ENCODE peak calls at places on chromosomes 13 and 19, in nine cellular contexts. C is HFF-Myc, K is right lobe of liver, N is adrenal gland, F is neural progenitor cell, D is heart right ventricle, U is cardiac muscle cell, O is fibroblast of pulmonary artery, Y is fibroblast of lung. T is an unnamed sample.

GRCh38 chr13:109204252-109204651 is 574.8 kb downstream of the MYO16 start:
- DNase-seq in C (no peak), K (no peak), N (no peak), F (no peak), D (no peak), U (no peak), O (no peak), Y (no peak), T (no peak)

GRCh38 chr13:107203146-107203847 is 635.4 kb upstream of the ARGLU1 start:
- DNase-seq in C (no peak), K (no peak), N (no peak), F (peak), D (no peak), U (peak), O (peak), Y (peak), T (no peak)

GRCh38 chr13:40164137-40164536 is 502.3 kb downstream of the FOXO1 start:
- DNase-seq in C (no peak), K (no peak), N (peak), F (no peak), D (no peak), U (no peak), O (peak), Y (no peak), T (no peak)

GRCh38 chr13:75365724-75366173 is 116.2 kb downstream of the TBC1D4 start:
- DNase-seq in C (no peak), K (no peak), N (no peak), F (no peak), D (no peak), U (no peak), O (peak), Y (peak), T (no peak)

GRCh38 chr19:55633866-55634265 is 6.9 kb upstream of the ZNF580 start:
- DNase-seq in C (no peak), K (no peak), N (no peak), F (no peak), D (no peak), U (no peak), O (no peak), Y (no peak), T (no peak)

GRCh38 chr13:25632166-25632888 is 260.6 kb downstream of the ATP8A2 start:
- DNase-seq in C (no peak), K (no peak), N (no peak), F (peak), D (no peak), U (no peak), O (no peak), Y (no peak), T (no peak)

GRCh38 chr19:1247747-1248453 is 483 bp upstream of the MIDN start:
- DNase-seq in C (no peak), K (peak), N (peak), F (peak), D (peak), U (no peak), O (peak), Y (peak), T (peak)

GRCh38 chr19:10961763-10962536 is 1.1 kb downstream of the SMARCA4 start:
- DNase-seq in C (no peak), K (no peak), N (no peak), F (peak), D (no peak), U (no peak), O (peak), Y (no peak), T (no peak)

GRCh38 chr19:38666662-38667448 is 19.4 kb downstream of the ACTN4 start:
- DNase-seq in C (no peak), K (no peak), N (peak), F (peak), D (no peak), U (peak), O (peak), Y (peak), T (no peak)

GRCh38 chr13:84605927-84606326 is 723.7 kb upstream of the SLITRK1 start:
- DNase-seq in C (no peak), K (no peak), N (no peak), F (no peak), D (no peak), U (no peak), O (no peak), Y (no peak), T (no peak)

GRCh38 chr13:37899753-37900152 is 30.2 kb upstream of the TRPC4 start:
- DNase-seq in C (no peak), K (peak), N (no peak), F (no peak), D (no peak), U (no peak), O (no peak), Y (no peak), T (no peak)

GRCh38 chr19:11982526-11982925 is 17.7 kb downstream of the ZNF763 start:
- DNase-seq in C (no peak), K (no peak), N (no peak), F (no peak), D (no peak), U (no peak), O (no peak), Y (no peak), T (no peak)

GRCh38 chr13:113551081-113552000 is 33.2 kb upstream of the TFDP1 start:
- DNase-seq in C (no peak), K (no peak), N (no peak), F (no peak), D (no peak), U (no peak), O (no peak), Y (no peak), T (no peak)

GRCh38 chr19:39514840-39515550 is at the start of gene SELENOV:
- DNase-seq in C (no peak), K (peak), N (no peak), F (peak), D (no peak), U (peak), O (no peak), Y (no peak), T (no peak)

DNA sequence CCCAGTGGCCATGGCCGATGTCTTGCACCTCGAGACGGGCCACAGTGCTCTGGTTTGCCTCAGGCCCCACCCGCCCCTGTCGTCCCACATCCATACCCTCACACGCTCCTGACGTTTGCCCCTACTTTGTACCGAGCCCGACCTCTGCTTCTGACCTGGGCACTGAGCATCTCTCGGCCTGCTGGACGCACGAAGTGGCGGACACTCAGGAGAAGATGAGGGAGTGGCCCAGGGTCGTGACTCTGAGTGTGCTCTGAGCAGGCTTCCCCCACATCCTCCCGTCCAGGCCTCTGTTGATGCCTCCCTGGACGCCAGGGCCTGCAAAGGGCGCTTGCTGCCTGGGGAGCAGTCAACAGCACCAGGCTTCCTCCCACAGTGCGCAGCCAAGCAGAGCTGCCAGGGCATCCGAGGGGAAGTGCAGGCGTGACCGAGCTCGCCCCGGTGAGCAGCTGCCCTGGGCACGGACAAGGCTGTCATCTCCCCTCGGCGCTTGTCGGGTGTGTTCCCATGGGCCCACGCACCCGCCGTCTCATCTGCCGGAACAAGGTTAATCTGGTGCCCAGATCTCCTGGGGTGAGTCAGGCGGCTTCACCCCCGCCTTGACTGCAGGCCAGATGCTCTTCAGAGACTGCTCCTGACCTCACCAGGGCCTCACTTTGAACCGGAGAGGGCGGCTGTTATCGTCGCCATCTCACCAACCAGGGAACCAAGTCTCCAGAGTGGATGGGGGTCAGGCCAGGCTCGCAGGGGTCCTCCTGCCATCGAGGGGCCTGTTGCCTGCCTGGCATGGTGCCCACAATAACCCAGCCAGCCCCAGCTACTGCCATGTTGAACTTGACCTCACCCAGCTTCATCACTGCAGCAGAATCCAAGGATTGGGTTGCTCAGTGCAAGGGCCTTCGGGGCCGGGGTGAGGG is 27.2 kb downstream of the COMP start:
- DNase-seq in C (peak), K (no peak), N (peak), F (no peak), D (no peak), U (no peak), O (no peak), Y (peak), T (no peak)
- H3K4me3 ChIP-seq in C (no peak), K (no peak), N (no peak), F (no peak), D (no peak), U (no peak), O (no peak), Y (no peak), T (no peak)

DNA sequence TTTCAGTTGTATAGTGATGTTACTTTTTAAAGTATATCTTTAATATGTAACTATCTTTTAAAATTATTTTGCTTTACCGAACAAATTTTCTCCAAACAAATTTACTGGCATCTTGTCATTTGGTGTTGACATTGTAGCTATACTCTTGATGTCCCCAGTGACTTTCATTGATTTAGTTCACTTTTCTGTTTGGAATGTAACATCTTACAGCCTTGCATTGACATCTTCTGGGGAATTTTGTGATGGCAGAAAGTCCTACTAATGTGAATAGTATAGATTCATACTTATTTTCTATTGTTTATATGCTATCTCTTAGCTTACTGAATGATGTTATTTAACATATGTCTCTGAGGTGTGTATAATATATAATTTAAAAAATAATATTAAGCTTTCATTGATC is 800.9 kb upstream of the ATXN8OS start:
- DNase-seq in C (no peak), K (no peak), N (no peak), F (no peak), D (no peak), U (no peak), O (no peak), Y (no peak), T (no peak)
- TF ChIP-seq CTCF in C (no peak), K (no peak), N (no peak), F (peak), D (no peak), U (no peak), O (no peak), Y (no peak), T (no peak)

DNA sequence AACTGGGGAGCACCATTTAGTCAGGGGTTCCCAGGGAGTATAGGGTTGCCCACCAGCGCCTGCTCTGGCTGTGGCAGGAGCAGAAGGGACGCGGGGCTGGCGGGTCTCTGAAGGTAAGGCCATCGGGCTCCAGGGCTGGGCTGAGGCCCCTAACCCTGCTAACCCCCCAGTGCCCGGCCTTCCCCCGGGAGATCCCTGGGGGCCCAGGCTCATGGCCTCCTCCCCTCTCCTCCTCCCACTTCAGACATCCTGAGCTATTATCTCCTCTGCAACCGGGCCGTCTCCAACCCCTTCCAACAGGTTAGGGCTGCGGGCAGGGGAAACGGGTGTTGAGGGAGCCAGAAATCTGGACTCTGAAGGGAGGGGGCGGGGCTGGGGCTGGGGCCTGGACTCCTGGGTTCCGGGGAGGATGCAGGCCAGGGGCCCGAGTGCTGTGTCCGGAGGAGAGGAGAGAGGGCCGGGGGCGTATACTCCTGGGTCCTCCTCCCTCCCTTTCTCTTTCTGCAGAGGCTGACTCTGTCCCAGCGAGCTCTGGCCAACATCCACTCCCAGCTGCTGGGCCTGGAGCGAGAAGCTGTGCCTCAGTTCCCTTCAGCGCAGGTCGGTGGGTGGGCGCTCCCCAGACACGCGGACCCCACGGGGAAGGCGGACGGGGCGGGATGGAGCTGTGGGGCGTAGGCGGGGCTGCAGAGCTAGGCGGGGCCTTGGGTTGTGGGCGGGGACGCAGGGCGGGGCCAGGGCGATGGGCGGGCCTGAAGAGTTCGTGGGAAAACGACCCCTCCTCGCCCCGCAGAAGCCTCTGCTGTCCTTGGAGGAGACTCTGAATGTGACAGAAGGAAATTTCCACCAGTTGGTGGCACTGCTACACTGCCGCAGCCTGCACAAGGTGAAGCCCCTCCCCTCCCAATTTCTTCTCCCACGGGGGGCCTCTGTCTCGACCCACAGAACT is 15.3 kb downstream of the TTYH1 start:
- DNase-seq in C (no peak), K (no peak), N (no peak), F (peak), D (peak), U (peak), O (peak), Y (no peak), T (no peak)
- H3K4me3 ChIP-seq in C (no peak), K (no peak), N (no peak), F (peak), D (no peak), U (peak), O (peak), Y (peak), T (peak)

GRCh38 chr19:16623576-16623975 is 4.4 kb downstream of the MED26 start:
- DNase-seq in C (no peak), K (no peak), N (no peak), F (no peak), D (no peak), U (no peak), O (no peak), Y (no peak), T (no peak)
- TF ChIP-seq CTCF in C (no peak), K (no peak), N (no peak), F (no peak), D (no peak), U (no peak), O (no peak), Y (no peak), T (no peak)

GRCh38 chr19:46732172-46732938 is 13.5 kb upstream of the FKRP start:
- DNase-seq in C (no peak), K (no peak), N (no peak), F (no peak), D (no peak), U (no peak), O (no peak), Y (peak), T (no peak)
- H3K4me3 ChIP-seq in C (no peak), K (no peak), N (no peak), F (no peak), D (no peak), U (no peak), O (no peak), Y (no peak), T (no peak)